ENCODE peak calls at places on chromosome 1, in five cellular contexts. F is breast epithelium, O is A549, J is stomach, Y is IMR-90. R is an unnamed sample.

GRCh38 chr1:234737915-234738314 is 127.9 kb upstream of the IRF2BP2 start:
- DNase-seq in Y (no peak), J (no peak), F (no peak), O (no peak), R (no peak)

GRCh38 chr1:224068458-224068770 is 45.5 kb upstream of the FBXO28 start:
- DNase-seq in J (no peak), F (no peak), O (no peak), Y (no peak), R (no peak)

GRCh38 chr1:1213919-1214599 is at the start of gene TNFRSF4:
- DNase-seq in Y (no peak), F (no peak), J (no peak), O (no peak), R (no peak)

GRCh38 chr1:245262876-245263625 is 108.3 kb downstream of the KIF26B start:
- DNase-seq in J (no peak), F (no peak), O (no peak), Y (no peak), R (no peak)

GRCh38 chr1:21297975-21298374 is 7.7 kb upstream of the ECE1 start:
- DNase-seq in Y (no peak), J (no peak), F (no peak), O (no peak), R (no peak)

GRCh38 chr1:109910123-109910962 is at the start of gene CSF1:
- DNase-seq in O (peak; percentile 42), J (peak; percentile 77), F (peak; percentile 71), Y (peak; percentile 86), R (peak; percentile 49)

GRCh38 chr1:38527373-38527966 is 332.1 kb downstream of the RRAGC start:
- DNase-seq in Y (no peak), F (peak; percentile 40), O (no peak), J (peak; percentile 54), R (peak; percentile 55)

GRCh38 chr1:5267603-5268235 is 613.3 kb downstream of the AJAP1 start:
- DNase-seq in J (no peak), Y (no peak), F (no peak), O (no peak), R (no peak)

GRCh38 chr1:178530037-178530402 is 17.1 kb downstream of the TEX35 start:
- DNase-seq in J (no peak), Y (peak; percentile 86), F (peak; percentile 25), O (no peak), R (peak; percentile 97)

GRCh38 chr1:182888736-182889531 is 49.8 kb downstream of the DHX9 start:
- DNase-seq in F (no peak), O (no peak), J (no peak), Y (peak; percentile 71), R (no peak)

GRCh38 chr1:209500993-209501392 is 82.5 kb upstream of the CAMK1G start:
- DNase-seq in Y (no peak), J (no peak), F (no peak), O (no peak), R (no peak)

GRCh38 chr1:168360151-168360550 is 79.5 kb downstream of the TBX19 start:
- DNase-seq in Y (no peak), F (no peak), J (no peak), O (no peak), R (no peak)

GRCh38 chr1:234844479-234845031 is 234.6 kb upstream of the IRF2BP2 start:
- DNase-seq in F (no peak), O (no peak), J (no peak), Y (peak; percentile 64), R (no peak)

GRCh38 chr1:79437540-79437939 is 431.0 kb upstream of the ADGRL4 start:
- DNase-seq in O (no peak), J (no peak), F (no peak), Y (no peak), R (no peak)

GRCh38 chr1:41329662-41330587 is 31.3 kb upstream of the FOXO6 start:
- DNase-seq in J (no peak), O (no peak), F (no peak), Y (no peak), R (no peak)

GRCh38 chr1:100440075-100440809 is 87.9 kb downstream of the CDC14A start:
- DNase-seq in O (no peak), J (peak; percentile 30), F (no peak), Y (no peak), R (no peak)

GRCh38 chr1:84271452-84272273 is 29.8 kb upstream of the SAMD13 start:
- DNase-seq in F (no peak), O (no peak), Y (peak; percentile 72), J (peak; percentile 34), R (no peak)

GRCh38 chr1:107389410-107390075 is 248.7 kb downstream of the NTNG1 start:
- DNase-seq in O (no peak), Y (no peak), F (no peak), J (no peak), R (no peak)

GRCh38 chr1:206575894-206576737 is 36.1 kb downstream of the EIF2D start:
- DNase-seq in Y (no peak), F (no peak), J (no peak), O (no peak), R (no peak)

GRCh38 chr1:221724931-221725605 is 16.8 kb downstream of the DUSP10 start:
- DNase-seq in J (no peak), Y (peak; percentile 66), F (no peak), O (no peak), R (no peak)

GRCh38 chr1:101128211-101128727 is 102.7 kb upstream of the DPH5 start:
- DNase-seq in F (no peak), O (no peak), Y (no peak), J (no peak), R (no peak)

GRCh38 chr1:53326598-53327182 is 1.2 kb downstream of the LRP8 start:
- DNase-seq in J (no peak), Y (no peak), F (no peak), O (peak; percentile 29), R (peak; percentile 60)

GRCh38 chr1:3399732-3400131 is 54.7 kb upstream of the ARHGEF16 start:
- DNase-seq in Y (no peak), J (no peak), O (no peak), F (no peak), R (no peak)

GRCh38 chr1:18724801-18725200 is 94.2 kb downstream of the PAX7 start:
- DNase-seq in O (no peak), F (no peak), J (no peak), Y (no peak), R (no peak)

GRCh38 chr1:101148987-101149386 is 87.8 kb upstream of the S1PR1 start:
- DNase-seq in J (no peak), Y (peak; percentile 30), F (no peak), O (no peak), R (no peak)

GRCh38 chr1:147890177-147890790 is 12.3 kb upstream of the GJA8 start:
- DNase-seq in J (peak; percentile 74), O (peak; percentile 60), F (peak; percentile 22), Y (peak; percentile 29), R (peak; percentile 64)

GRCh38 chr1:19960621-19961020 is 18.8 kb downstream of the PLA2G2A start:
- DNase-seq in J (no peak), O (no peak), F (no peak), Y (no peak), R (no peak)

GRCh38 chr1:19955529-19956170 is 23.8 kb downstream of the PLA2G2A start:
- DNase-seq in J (no peak), Y (no peak), O (no peak), F (no peak), R (no peak)

GRCh38 chr1:19963636-19964035 is 15.8 kb downstream of the PLA2G2A start:
- DNase-seq in O (no peak), J (no peak), Y (no peak), F (no peak), R (no peak)

GRCh38 chr1:19954059-19954458 is 25.4 kb downstream of the PLA2G2A start:
- DNase-seq in Y (no peak), F (no peak), J (no peak), O (no peak), R (no peak)

DNA sequence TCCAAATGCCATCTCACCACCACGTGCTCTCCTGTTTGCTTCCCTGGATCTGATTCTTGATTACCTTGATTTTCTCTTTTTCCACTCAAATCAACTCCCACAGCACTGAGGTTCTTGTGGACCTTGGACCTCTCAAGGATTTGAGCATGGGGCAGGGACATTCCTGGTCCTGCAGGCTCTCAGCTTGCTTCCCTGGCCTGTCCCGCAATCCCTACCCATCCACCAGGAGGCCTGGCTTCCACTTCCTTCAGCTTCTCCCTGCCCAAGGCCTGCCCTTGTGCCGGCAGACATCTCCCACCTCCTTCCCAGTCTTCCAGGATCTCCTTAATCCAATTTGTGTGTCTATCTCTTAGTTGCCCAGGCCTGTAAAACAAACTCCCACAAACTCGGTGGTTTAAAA is 21.6 kb downstream of the PLA2G2A start:
- DNase-seq in J (no peak), F (no peak), O (peak; percentile 5), Y (no peak), R (no peak)
- TF ChIP-seq CTCF in J (no peak), F (no peak), O (no peak), Y (no peak), R (no peak)

GRCh38 chr1:11078631-11079030 is 18.8 kb upstream of the SRM start:
- DNase-seq in J (no peak), Y (peak; percentile 60), F (no peak), O (no peak), R (no peak)

DNA sequence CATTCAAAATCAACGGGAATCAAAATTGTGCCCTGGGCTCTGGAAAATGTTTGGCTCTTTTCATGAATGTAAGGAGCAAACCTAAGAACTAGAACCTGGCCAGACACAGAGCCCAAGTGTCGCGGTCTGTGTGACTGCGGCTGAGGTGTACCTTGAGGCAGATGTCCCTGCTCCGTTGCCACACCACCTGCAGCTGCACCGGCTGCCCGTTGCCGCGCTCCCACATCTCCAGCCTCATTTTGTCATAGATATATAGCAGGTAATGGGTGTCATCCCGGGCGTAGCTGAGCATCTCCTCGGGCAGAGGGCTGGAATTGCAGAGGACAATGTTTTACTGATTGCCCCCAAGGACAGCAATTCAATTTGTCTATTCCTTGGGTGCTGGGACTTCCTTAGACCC is 18.7 kb downstream of the EXOSC10 start:
- DNase-seq in Y (no peak), F (no peak), J (peak; percentile 8), O (no peak), R (no peak)
- H3K27ac ChIP-seq in Y (no peak overlapping the region), F (no peak overlapping the region), J (no peak overlapping the region), O (no peak overlapping the region), R (no peak overlapping the region)

DNA sequence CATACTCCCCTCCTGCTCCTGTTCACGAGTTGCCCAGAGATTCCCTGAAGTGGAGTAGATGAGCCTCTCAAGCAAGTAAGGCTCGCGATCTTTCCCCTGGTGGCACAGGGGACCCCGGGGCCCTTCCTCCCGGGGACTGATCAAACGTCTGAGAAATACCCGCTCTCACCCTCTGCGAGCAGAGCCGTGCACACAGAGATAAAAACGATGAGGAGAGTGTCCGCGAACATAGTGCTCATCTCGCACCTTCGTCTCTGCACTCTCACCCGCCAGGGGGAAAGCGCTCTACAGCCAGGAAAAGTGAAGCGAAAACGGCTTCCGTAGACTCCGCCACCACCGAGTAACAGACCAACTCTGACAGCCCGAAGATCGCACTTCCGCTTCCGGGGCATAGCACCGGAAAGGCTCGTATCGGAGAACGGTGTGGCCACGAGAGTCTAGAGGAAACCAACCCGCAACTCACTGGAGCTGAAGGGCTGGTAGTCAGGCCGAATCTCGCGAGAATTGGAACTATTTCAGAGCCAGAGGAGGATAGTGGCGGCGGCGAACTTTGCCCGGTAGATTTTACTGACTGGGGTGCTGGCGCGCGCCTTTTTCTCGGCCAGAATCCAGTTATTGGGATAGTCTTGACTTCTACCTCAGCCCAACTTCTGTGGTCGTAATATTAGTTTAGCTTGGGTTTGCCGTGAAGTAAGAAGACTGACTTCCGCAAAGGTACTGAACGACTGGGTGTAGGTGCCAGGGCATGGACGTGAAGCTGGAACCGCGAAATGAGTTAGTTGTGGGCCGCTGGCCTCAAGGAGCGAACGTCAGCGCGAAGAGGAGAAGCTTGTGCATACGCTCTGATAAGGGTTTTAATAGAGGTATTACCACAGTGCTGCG is at the start of gene TMCO1:
- DNase-seq in Y (peak; percentile 99), F (peak; percentile 96), J (peak; percentile 95), O (peak; percentile 100), R (peak; percentile 99)
- TF ChIP-seq CTCF in Y (peak; percentile 22), F (no peak), J (no peak), O (no peak), R (no peak)

GRCh38 chr1:43304287-43304615 is 3.5 kb downstream of the TIE1 start:
- DNase-seq in F (no peak), O (no peak), Y (no peak), J (no peak), R (no peak)
- H3K27ac ChIP-seq in F (no peak overlapping the region), O (no peak overlapping the region), Y (no peak overlapping the region), J (no peak overlapping the region), R (no peak overlapping the region)

R was measured in RWPE1.